ENCODE peak calls at places on chromosomes 1 and 21, in six cellular contexts. V is tibial nerve, L is A549, J is esophagus squamous epithelium, E is IMR-90, P is erythroblast. T is an unnamed sample.
A peak's percentile ranks its signal among the peaks of the same experiment; 100 is the strongest.

GRCh38 chr1:91065337-91065736 is 43.5 kb upstream of the ZNF644 start:
- DNase-seq in V (no peak), L (no peak), J (no peak), E (no peak), P (no peak), T (no peak)

GRCh38 chr21:39105836-39106235 is 77.4 kb downstream of the PSMG1 start:
- DNase-seq in V (no peak), L (no peak), J (no peak), E (no peak), P (no peak), T (no peak)

GRCh38 chr1:62334434-62334833 is 15.2 kb upstream of the KANK4 start:
- DNase-seq in V (no peak), L (no peak), J (no peak), E (no peak), P (no peak), T (no peak)

GRCh38 chr21:46425061-46425460 is 33.6 kb upstream of the DIP2A start:
- DNase-seq in V (no peak), L (no peak), J (no peak), E (no peak), P (no peak), T (no peak)

GRCh38 chr1:240474133-240474614 is 137.8 kb downstream of the GREM2 start:
- DNase-seq in V (no peak), L (no peak), J (no peak), E (peak; percentile 87), P (no peak), T (no peak)

GRCh38 chr1:188062456-188062855 is 1233.7 kb downstream of the PLA2G4A start:
- DNase-seq in V (no peak), L (no peak), J (no peak), E (peak; percentile 49), P (no peak), T (no peak)

GRCh38 chr1:71667224-71667623 is 586.4 kb upstream of the ZRANB2 start:
- DNase-seq in V (peak; percentile 24), L (no peak), J (no peak), E (peak; percentile 25), P (no peak), T (no peak)

GRCh38 chr1:7387053-7387861 is 383.8 kb upstream of the VAMP3 start:
- DNase-seq in V (no peak), L (no peak), J (no peak), E (no peak), P (no peak), T (no peak)

GRCh38 chr1:91123773-91124172 is 101.9 kb upstream of the ZNF644 start:
- DNase-seq in V (no peak), L (no peak), J (no peak), E (no peak), P (no peak), T (no peak)

GRCh38 chr1:156945881-156946661 is 25.6 kb downstream of the LRRC71 start:
- DNase-seq in V (no peak), L (no peak), J (no peak), E (peak; percentile 60), P (peak; percentile 8), T (no peak)

GRCh38 chr1:3173113-3173745 is 104.2 kb downstream of the PRDM16 start:
- DNase-seq in V (no peak), L (no peak), J (no peak), E (no peak), P (no peak), T (no peak)

GRCh38 chr1:208448425-208448824 is 204.2 kb upstream of the PLXNA2 start:
- DNase-seq in V (no peak), L (no peak), J (no peak), E (no peak), P (no peak), T (no peak)
- TF ChIP-seq POLR2A in V (no peak), L (no peak), J (no peak), E (no peak), P (no peak), T (no peak)

DNA sequence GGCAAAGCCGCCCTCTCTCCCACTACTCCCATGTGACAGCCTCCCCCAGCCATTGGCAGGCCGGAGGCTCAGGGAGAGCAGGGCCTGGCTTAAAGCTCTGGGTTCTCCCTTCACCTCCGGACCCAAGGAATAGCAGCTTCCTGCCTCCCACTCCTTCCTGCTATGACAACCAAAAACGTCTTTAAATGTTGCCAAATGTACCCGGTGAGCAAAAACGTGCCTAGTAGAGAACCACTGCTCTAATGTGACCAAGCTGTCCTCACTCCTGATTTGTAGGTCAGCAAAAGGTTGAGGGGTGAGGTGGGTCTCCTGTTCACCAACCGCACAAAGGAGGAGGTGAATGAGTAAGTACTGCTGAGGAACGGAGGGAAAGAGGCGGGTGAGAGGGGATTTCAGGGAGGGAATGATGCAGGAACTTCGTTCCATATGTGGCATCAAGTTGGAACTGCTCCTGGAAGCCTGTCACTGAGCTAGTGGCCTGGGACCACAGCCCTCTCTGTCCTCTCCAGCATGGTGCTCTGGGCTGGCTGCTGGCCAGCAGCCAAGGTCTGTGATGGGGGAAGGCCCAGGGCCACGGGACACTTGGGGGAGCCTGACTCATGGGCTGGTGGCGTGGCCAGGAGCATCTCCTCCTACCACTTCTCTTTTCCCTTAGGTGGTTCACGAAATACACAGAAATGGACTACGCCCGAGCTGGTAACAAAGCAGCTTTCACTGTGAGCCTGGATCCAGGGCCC is 5.7 kb downstream of the MRTO4 start:
- DNase-seq in V (no peak), L (no peak), J (no peak), E (no peak), P (no peak), T (no peak)
- TF ChIP-seq POLR2A in V (no peak), L (no peak), J (no peak), E (no peak), P (no peak), T (no peak)

GRCh38 chr1:117658676-117659075 is 52.8 kb downstream of the TENT5C start:
- DNase-seq in V (no peak), L (no peak), J (no peak), E (no peak), P (no peak), T (no peak)
- TF ChIP-seq POLR2A in V (no peak), L (no peak), J (no peak), E (no peak), P (no peak), T (no peak)

GRCh38 chr1:192475329-192475728 is 100.2 kb upstream of the RGS1 start:
- DNase-seq in V (no peak), L (no peak), J (no peak), E (no peak), P (no peak), T (no peak)

GRCh38 chr1:192475970-192476369 is 99.6 kb upstream of the RGS1 start:
- DNase-seq in V (no peak), L (no peak), J (no peak), E (no peak), P (no peak), T (no peak)

GRCh38 chr1:192477630-192478029 is 97.9 kb upstream of the RGS1 start:
- DNase-seq in V (no peak), L (peak; percentile 40), J (no peak), E (peak; percentile 63), P (peak; percentile 26), T (no peak)

GRCh38 chr1:192474080-192474683 is 101.4 kb upstream of the RGS1 start:
- DNase-seq in V (peak; percentile 20), L (peak; percentile 30), J (no peak), E (peak; percentile 23), P (peak; percentile 19), T (no peak)

DNA sequence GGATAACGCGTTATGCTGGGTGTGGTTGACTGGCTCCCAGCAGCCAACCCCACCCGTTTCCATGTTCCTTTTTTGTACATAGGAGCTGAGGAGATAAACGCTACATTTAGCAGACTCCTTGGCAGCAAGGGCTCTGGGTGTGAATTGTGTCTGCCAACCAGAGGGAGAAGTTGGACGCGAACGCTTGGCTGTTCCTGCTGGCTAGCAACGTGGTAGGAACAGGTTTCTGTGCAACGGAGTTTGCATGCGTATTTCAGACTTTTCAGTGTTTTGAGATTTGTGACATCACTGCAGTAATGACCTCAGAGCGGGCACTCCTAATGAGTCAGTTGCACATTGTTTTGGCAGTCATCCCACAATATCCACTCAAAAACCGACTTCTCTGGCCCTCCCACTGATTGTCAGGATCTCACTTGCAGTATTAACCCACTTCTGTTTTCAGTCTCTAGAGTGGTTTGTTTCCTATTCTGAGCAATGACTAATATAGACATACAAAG is 98.7 kb upstream of the RGS1 start:
- DNase-seq in V (peak; percentile 28), L (no peak), J (no peak), E (peak; percentile 69), P (peak; percentile 65), T (no peak)
- TF ChIP-seq POLR2A in V (no peak), L (no peak), J (no peak), E (no peak), P (no peak), T (no peak)

GRCh38 chr1:11719313-11720032 is 16.5 kb upstream of the AGTRAP start:
- DNase-seq in V (peak; percentile 95), L (no peak), J (peak; percentile 37), E (peak; percentile 61), P (peak; percentile 74), T (peak; percentile 28)
- TF ChIP-seq POLR2A in V (no peak), L (no peak), J (no peak), E (no peak), P (no peak), T (no peak)

GRCh38 chr1:53144201-53144600 is 1.8 kb upstream of the SLC1A7 start:
- DNase-seq in V (no peak), L (no peak), J (no peak), E (no peak), P (no peak), T (no peak)

GRCh38 chr1:53147171-53147570 is 4.7 kb upstream of the SLC1A7 start:
- DNase-seq in V (no peak), L (no peak), J (no peak), E (no peak), P (no peak), T (no peak)

GRCh38 chr1:53145051-53145600 is 2.7 kb upstream of the SLC1A7 start:
- DNase-seq in V (no peak), L (no peak), J (no peak), E (no peak), P (no peak), T (no peak)

GRCh38 chr1:53145619-53145941 is 3.1 kb upstream of the SLC1A7 start:
- DNase-seq in V (no peak), L (no peak), J (no peak), E (no peak), P (no peak), T (no peak)

DNA sequence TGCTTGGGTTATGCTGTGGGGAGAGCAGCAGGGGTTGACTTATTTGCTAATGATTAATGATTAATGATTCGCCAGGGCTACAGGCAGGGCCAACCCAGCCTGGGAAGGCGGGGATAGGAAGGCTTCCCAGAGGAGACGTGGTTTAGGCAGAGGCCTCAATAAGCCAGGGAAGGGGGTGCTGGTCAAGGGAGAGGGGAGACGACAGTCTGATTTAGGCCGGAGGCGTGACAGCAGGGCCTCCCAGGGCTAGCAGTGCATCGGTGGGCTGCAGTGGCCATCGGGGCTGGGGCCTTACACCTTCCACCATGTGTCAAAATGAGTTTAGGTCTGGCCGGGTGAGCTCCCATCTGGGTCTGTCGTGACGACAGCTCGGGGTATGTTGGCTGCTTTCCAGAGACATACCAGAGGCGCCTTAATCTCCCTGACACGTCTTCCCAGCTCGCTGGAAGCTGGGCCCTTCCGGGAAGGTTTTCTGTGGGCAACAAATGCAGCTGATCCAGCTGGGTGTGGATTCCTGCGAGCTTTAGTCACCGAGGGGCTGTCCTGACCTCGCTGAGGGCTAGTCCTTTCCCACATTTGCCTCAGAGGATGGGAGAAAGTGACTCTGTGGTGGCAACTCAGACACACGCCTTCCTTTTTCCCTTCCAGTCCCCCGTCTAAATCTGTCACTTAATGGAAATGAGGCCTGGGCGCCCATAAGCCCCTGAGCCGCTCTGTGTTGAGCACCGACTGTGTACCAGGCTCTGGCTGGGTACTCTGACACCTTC is 3.7 kb upstream of the SLC1A7 start:
- DNase-seq in V (no peak), L (peak; percentile 93), J (no peak), E (peak; percentile 100), P (no peak), T (peak; percentile 94)
- TF ChIP-seq POLR2A in V (no peak), L (peak; percentile 16), J (no peak), E (peak; percentile 54), P (no peak), T (peak; percentile 18)

T was measured in H54.